ENCODE peak calls at places on chromosomes 5 and 9, in ten cellular contexts. Q, J, H, A, D, I, O, W, N and U are unnamed samples.

GRCh38 chr5:32278403-32278802 is 34.3 kb downstream of the MTMR12 start:
- DNase-seq in Q (no peak), J (peak; percentile 20), H (no peak), A (peak; percentile 73), D (peak; percentile 61), I (peak; percentile 59), O (no peak), W (peak; percentile 38), N (no peak), U (no peak)

GRCh38 chr5:35884125-35884788 is 27.6 kb downstream of the IL7R start:
- DNase-seq in Q (no peak), J (peak; percentile 89), H (no peak), A (peak; percentile 70), D (peak; percentile 51), I (peak; percentile 65), O (no peak), W (peak; percentile 96), N (no peak), U (peak; percentile 70)

GRCh38 chr5:132190161-132190817 is 37.4 kb downstream of the P4HA2 start:
- DNase-seq in Q (peak; percentile 51), J (peak; percentile 66), H (no peak), A (peak; percentile 62), D (peak; percentile 62), I (peak; percentile 80), O (no peak), W (peak; percentile 76), N (peak; percentile 80), U (no peak)

GRCh38 chr5:33321026-33321425 is 119.7 kb upstream of the TARS1 start:
- DNase-seq in Q (no peak), J (peak; percentile 91), H (peak; percentile 67), A (peak; percentile 96), D (peak; percentile 86), I (no peak), O (no peak), W (peak; percentile 100), N (peak; percentile 23), U (no peak)

GRCh38 chr5:6845856-6846255 is 132.6 kb downstream of the TENT4A start:
- DNase-seq in Q (no peak), J (no peak), H (no peak), A (no peak), D (no peak), I (no peak), O (no peak), W (no peak), N (no peak), U (no peak)

GRCh38 chr5:127561254-127561653 is 43.8 kb downstream of the PRRC1 start:
- DNase-seq in Q (no peak), J (peak; percentile 58), H (no peak), A (peak; percentile 24), D (peak; percentile 30), I (no peak), O (no peak), W (peak; percentile 82), N (no peak), U (peak; percentile 71)

GRCh38 chr5:88602584-88602983 is 280.4 kb downstream of the MEF2C start:
- DNase-seq in Q (peak; percentile 10), J (peak; percentile 9), H (no peak), A (no peak), D (no peak), I (peak; percentile 49), O (no peak), W (no peak), N (peak; percentile 44), U (no peak)

GRCh38 chr5:138650999-138651766 is 76.0 kb upstream of the HSPA9 start:
- DNase-seq in Q (no peak), J (no peak), H (no peak), A (no peak), D (no peak), I (no peak), O (no peak), W (no peak), N (no peak), U (no peak)

GRCh38 chr5:121485261-121485660 is 366.4 kb upstream of the FTMT start:
- DNase-seq in Q (no peak), J (no peak), H (no peak), A (no peak), D (no peak), I (no peak), O (no peak), W (no peak), N (no peak), U (no peak)

GRCh38 chr5:78533356-78533755 is 115.2 kb downstream of the LHFPL2 start:
- DNase-seq in Q (no peak), J (peak; percentile 65), H (no peak), A (no peak), D (no peak), I (peak; percentile 47), O (no peak), W (no peak), N (peak; percentile 45), U (no peak)

GRCh38 chr5:82735160-82735789 is 341.9 kb downstream of the TMEM167A start:
- DNase-seq in Q (peak; percentile 63), J (peak; percentile 30), H (no peak), A (no peak), D (no peak), I (peak; percentile 26), O (no peak), W (no peak), N (no peak), U (no peak)

GRCh38 chr5:43854697-43855292 is 251.8 kb downstream of the NNT start:
- DNase-seq in Q (no peak), J (no peak), H (no peak), A (no peak), D (no peak), I (no peak), O (no peak), W (peak; percentile 20), N (no peak), U (no peak)

DNA sequence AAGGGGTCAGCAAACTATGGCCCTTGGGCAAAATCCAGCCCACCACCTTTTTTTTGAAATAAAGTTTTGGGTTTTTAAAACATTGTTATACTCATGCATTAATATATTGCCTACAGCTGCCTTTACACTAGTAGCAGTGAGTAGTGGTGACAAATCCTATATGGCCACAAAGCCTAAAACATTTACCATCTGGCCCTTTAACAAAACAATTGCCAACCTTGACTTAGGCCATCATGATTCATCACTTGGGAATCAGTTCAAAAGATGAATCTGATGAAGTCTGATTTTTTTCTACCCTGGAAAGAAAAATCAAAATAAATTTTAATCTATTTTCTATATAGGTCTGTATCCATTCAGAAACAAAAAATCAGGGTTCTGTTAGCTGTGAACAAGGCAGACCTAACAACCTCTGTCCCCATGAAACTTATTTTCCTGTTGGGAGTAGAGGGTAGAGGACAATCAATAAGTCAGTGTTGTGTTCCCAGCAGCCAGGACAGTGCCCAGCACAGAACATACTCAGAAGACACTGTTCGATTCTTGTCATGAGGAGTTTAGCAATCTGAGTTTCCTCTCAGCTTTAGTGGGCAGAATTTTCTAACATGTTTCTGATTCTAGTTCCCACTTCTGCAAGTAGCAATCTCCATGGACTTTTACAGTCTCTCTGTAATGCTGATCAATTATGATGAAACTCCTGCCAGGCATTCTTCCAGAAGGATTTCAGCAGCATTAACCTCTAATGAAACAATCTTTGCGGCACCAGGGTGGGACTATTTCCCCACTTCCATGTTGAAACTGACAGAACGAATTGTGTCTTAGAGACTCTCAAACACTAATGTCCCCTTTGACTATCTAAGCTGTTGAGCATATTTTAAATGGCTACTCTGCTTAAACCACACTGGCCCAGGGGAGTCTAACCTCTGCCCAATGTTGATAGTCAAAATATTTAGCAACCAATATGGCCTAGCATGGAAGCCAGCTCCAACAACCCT is 484.6 kb downstream of the BNC2 start:
- DNase-seq in Q (no peak), J (peak; percentile 39), H (no peak), A (no peak), D (no peak), I (no peak), O (no peak), W (peak; percentile 85), N (peak; percentile 25), U (no peak)
- H3K4me3 ChIP-seq in Q (no peak overlapping the region), J (no peak overlapping the region), H (no peak overlapping the region), A (no peak overlapping the region), D (no peak overlapping the region), I (no peak overlapping the region), O (no peak overlapping the region), W (no peak overlapping the region), N (no peak overlapping the region), U (no peak overlapping the region)

DNA sequence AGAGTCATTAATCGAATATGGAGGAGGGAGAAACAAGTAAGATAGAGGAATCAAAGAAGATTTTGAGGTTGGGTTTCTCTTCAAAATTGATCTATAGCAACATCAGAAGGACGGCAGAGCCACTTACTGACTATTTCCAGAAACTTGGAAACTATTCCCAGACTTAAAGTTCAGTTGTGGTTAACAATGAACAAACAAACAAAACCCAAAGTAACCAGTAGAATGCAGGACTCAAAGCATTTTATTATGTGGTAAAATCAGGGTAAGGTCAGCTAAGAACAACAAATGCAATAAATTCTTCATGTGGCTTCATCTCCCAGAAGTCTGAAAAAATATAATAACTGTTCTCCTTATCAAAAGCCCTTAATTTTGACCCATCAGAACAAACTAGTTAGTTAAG is 54.9 kb upstream of the OSMR start:
- DNase-seq in Q (no peak), J (no peak), H (no peak), A (no peak), D (no peak), I (no peak), O (no peak), W (no peak), N (no peak), U (no peak)
- TF ChIP-seq CTCF in Q (no peak), J (no peak), H (no peak), A (no peak), D (no peak), I (no peak), O (no peak), W (no peak), N (no peak), U (no peak)

GRCh38 chr5:72179816-72180440 is 72.7 kb downstream of the MAP1B start:
- DNase-seq in Q (no peak), J (peak; percentile 30), H (no peak), A (no peak), D (no peak), I (no peak), O (no peak), W (peak; percentile 31), N (no peak), U (no peak)

GRCh38 chr5:72178910-72179815 is 71.9 kb downstream of the MAP1B start:
- DNase-seq in Q (peak; percentile 28), J (peak; percentile 74), H (peak; percentile 89), A (peak; percentile 89), D (peak; percentile 74), I (no peak), O (no peak), W (peak; percentile 94), N (peak; percentile 52), U (peak; percentile 35)

GRCh38 chr5:72177538-72177937 is 70.3 kb downstream of the MAP1B start:
- DNase-seq in Q (no peak), J (no peak), H (no peak), A (no peak), D (no peak), I (no peak), O (no peak), W (no peak), N (no peak), U (no peak)

GRCh38 chr5:72183231-72183630 is 76.0 kb downstream of the MAP1B start:
- DNase-seq in Q (no peak), J (no peak), H (no peak), A (no peak), D (no peak), I (no peak), O (no peak), W (no peak), N (no peak), U (no peak)

GRCh38 chr5:72180925-72181324 is 73.7 kb downstream of the MAP1B start:
- DNase-seq in Q (no peak), J (no peak), H (no peak), A (no peak), D (no peak), I (no peak), O (no peak), W (no peak), N (no peak), U (no peak)
- H3K4me3 ChIP-seq in Q (no peak overlapping the region), J (no peak overlapping the region), H (peak overlapping the region; percentile 53), A (no peak overlapping the region), D (no peak overlapping the region), I (no peak overlapping the region), O (no peak overlapping the region), W (peak overlapping the region; percentile 29), N (no peak overlapping the region), U (no peak overlapping the region)

GRCh38 chr5:37834542-37835399 is 5.1 kb downstream of the GDNF start:
- DNase-seq in Q (no peak), J (no peak), H (no peak), A (no peak), D (no peak), I (no peak), O (no peak), W (no peak), N (no peak), U (no peak)
- TF ChIP-seq CTCF in Q (no peak), J (no peak), H (no peak), A (peak; percentile 22), D (no peak), I (no peak), O (no peak), W (no peak), N (no peak), U (no peak)